ENCODE peak calls at places on chromosomes 6 and 20, in five cellular contexts. C is uterus, M is transverse colon, F is NCI-H69, K is NCI-H2107. B is an unnamed sample.

GRCh38 chr20:57625978-57626377 is 5.8 kb upstream of the ZBP1 start:
- DNase-seq in C (no peak), M (no peak), F (no peak), K (no peak), B (no peak)

GRCh38 chr20:50595988-50596693 is 86.0 kb downstream of the PTPN1 start:
- DNase-seq in C (no peak), M (no peak), F (no peak), K (no peak), B (no peak)

GRCh38 chr20:43691928-43692524 is 25.1 kb downstream of the MYBL2 start:
- DNase-seq in C (no peak), M (peak; percentile 79), F (peak; percentile 40), K (no peak), B (no peak)

GRCh38 chr6:167513763-167514162 is 188.9 kb downstream of the TTLL2 start:
- DNase-seq in C (no peak), M (no peak), F (no peak), K (no peak), B (no peak)

GRCh38 chr6:35942355-35942754 is 21.5 kb upstream of the SRPK1 start:
- DNase-seq in C (no peak), M (no peak), F (no peak), K (no peak), B (no peak)

GRCh38 chr20:20363449-20364015 is 4.4 kb upstream of the INSM1 start:
- DNase-seq in C (no peak), M (no peak), F (peak; percentile 92), K (no peak), B (no peak)

GRCh38 chr20:22692119-22692475 is 107.7 kb upstream of the FOXA2 start:
- DNase-seq in C (no peak), M (no peak), F (peak; percentile 42), K (no peak), B (no peak)

GRCh38 chr6:16836186-16836981 is 75.1 kb upstream of the ATXN1 start:
- DNase-seq in C (no peak), M (no peak), F (no peak), K (no peak), B (no peak)

GRCh38 chr6:96246563-96246962 is 230.8 kb downstream of the FUT9 start:
- DNase-seq in C (no peak), M (no peak), F (no peak), K (no peak), B (no peak)